ENCODE peak calls at places on chromosomes 7 and 10, in five cellular contexts. One of them, this sample, is unnamed.

GRCh38 chr10:70811881-70812280 is 3.9 kb upstream of the SGPL1 start:
- DNase-seq in AG04449: no peak
- DNase-seq in Caco-2: no peak
- DNase-seq in mucosa of descending colon: no peak
- DNase-seq in GM12865: no peak
- DNase-seq in this sample: no peak

GRCh38 chr7:30322656-30323355 is 38.4 kb downstream of the ZNRF2 start:
- DNase-seq in GM12865: peak
- DNase-seq in AG04449: no peak
- DNase-seq in mucosa of descending colon: no peak
- DNase-seq in Caco-2: no peak
- DNase-seq in this sample: no peak

GRCh38 chr7:41333506-41333905 is 369.4 kb downstream of the INHBA start:
- DNase-seq in mucosa of descending colon: no peak
- DNase-seq in GM12865: no peak
- DNase-seq in AG04449: peak
- DNase-seq in Caco-2: no peak
- DNase-seq in this sample: peak

GRCh38 chr7:101185258-101185839 is 5.3 kb upstream of the NAT16 start:
- DNase-seq in Caco-2: no peak
- DNase-seq in GM12865: no peak
- DNase-seq in mucosa of descending colon: no peak
- DNase-seq in AG04449: no peak
- DNase-seq in this sample: no peak

GRCh38 chr10:91607661-91608442 is 25.0 kb downstream of the PPP1R3C start:
- DNase-seq in GM12865: no peak
- DNase-seq in AG04449: no peak
- DNase-seq in Caco-2: no peak
- DNase-seq in mucosa of descending colon: no peak
- DNase-seq in this sample: no peak

GRCh38 chr7:36131499-36131898 is 21.6 kb upstream of the EEPD1 start:
- DNase-seq in Caco-2: no peak
- DNase-seq in GM12865: no peak
- DNase-seq in AG04449: no peak
- DNase-seq in mucosa of descending colon: no peak
- DNase-seq in this sample: no peak

GRCh38 chr10:89391882-89392756 is at the start of gene IFIT1:
- DNase-seq in AG04449: peak
- DNase-seq in GM12865: peak
- DNase-seq in Caco-2: no peak
- DNase-seq in mucosa of descending colon: peak
- DNase-seq in this sample: peak

GRCh38 chr7:96995406-96996110 is 9.8 kb upstream of the DLX6 start:
- DNase-seq in Caco-2: no peak
- DNase-seq in AG04449: no peak
- DNase-seq in mucosa of descending colon: no peak
- DNase-seq in GM12865: no peak
- DNase-seq in this sample: no peak

DNA sequence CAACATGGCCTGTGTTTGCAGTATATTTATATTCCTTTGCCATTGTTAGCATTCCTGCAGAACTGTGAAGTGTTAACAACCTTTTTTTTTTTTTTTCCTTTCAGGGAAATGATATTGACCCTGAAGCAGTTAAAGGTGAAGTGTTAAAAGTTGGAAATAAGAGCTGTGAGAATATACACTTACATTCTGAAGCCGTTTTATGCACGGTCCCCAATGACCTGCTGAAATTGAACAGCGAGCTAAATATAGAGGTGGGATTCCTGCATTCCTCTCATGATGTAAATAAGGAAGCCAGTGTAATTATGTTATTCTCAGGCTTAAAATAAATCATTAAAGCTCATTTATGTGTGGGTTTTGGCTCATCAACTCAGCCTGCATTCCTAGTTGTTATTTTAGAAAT is 92.8 kb upstream of the CAPZA2 start:
- DNase-seq in GM12865: no peak
- DNase-seq in AG04449: no peak
- DNase-seq in mucosa of descending colon: no peak
- DNase-seq in Caco-2: no peak
- DNase-seq in this sample: no peak
- H3K4me3 ChIP-seq in GM12865: no peak
- H3K4me3 ChIP-seq in AG04449: no peak
- H3K4me3 ChIP-seq in mucosa of descending colon: no peak
- H3K4me3 ChIP-seq in Caco-2: no peak
- H3K4me3 ChIP-seq in this sample: no peak

GRCh38 chr10:126468876-126469643 is 80.8 kb upstream of the ADAM12 start:
- DNase-seq in GM12865: peak
- DNase-seq in mucosa of descending colon: peak
- DNase-seq in AG04449: no peak
- DNase-seq in Caco-2: no peak
- DNase-seq in this sample: peak

GRCh38 chr10:126469692-126470091 is 81.4 kb upstream of the ADAM12 start:
- DNase-seq in mucosa of descending colon: no peak
- DNase-seq in Caco-2: no peak
- DNase-seq in AG04449: no peak
- DNase-seq in GM12865: no peak
- DNase-seq in this sample: no peak

GRCh38 chr10:126468467-126468866 is 80.2 kb upstream of the ADAM12 start:
- DNase-seq in AG04449: no peak
- DNase-seq in mucosa of descending colon: no peak
- DNase-seq in Caco-2: no peak
- DNase-seq in GM12865: no peak
- DNase-seq in this sample: no peak

GRCh38 chr10:126463306-126463705 is 75.0 kb upstream of the ADAM12 start:
- DNase-seq in AG04449: no peak
- DNase-seq in Caco-2: no peak
- DNase-seq in mucosa of descending colon: no peak
- DNase-seq in GM12865: no peak
- DNase-seq in this sample: no peak

GRCh38 chr10:126465771-126466170 is 77.5 kb upstream of the ADAM12 start:
- DNase-seq in Caco-2: no peak
- DNase-seq in GM12865: no peak
- DNase-seq in AG04449: no peak
- DNase-seq in mucosa of descending colon: no peak
- DNase-seq in this sample: no peak
- TF ChIP-seq CTCF in Caco-2: no peak
- TF ChIP-seq CTCF in GM12865: no peak
- TF ChIP-seq CTCF in AG04449: no peak
- TF ChIP-seq CTCF in mucosa of descending colon: no peak
- TF ChIP-seq CTCF in this sample: no peak

DNA sequence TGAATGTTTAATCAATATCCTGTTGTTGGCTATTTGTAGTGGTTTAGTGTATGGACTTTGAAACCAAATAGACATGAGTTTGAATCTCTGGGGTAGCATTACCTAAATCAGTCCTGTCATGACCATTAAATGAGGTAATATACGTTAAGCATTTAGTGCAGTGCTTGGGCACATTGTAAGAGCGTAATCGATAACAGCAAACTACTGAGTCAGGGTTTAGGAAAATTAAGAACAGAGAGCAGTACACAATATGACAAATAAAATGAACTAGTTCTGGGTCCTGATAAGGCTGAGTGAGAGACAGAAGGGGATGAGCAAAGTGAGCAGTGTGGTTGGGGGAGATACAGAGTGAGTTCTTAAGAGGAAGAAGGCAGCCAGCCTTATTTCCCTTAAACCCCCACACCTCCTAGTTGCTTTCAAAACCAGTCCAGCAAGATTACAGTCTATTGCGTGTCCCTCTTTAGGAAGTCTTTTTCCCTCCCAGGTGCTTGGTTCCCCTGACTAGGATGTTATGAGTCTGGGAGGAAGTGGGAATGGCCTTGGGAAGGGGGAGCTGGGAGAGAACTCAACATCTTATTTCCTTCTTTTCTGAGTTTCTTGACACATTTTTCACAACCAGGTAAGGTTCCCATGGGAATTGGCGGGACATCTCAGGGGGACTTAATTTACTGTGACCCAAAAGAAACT is 171.0 kb downstream of the SND1 start:
- DNase-seq in AG04449: no peak
- DNase-seq in Caco-2: peak
- DNase-seq in GM12865: peak
- DNase-seq in mucosa of descending colon: no peak
- DNase-seq in this sample: no peak
- H3K4me3 ChIP-seq in AG04449: no peak
- H3K4me3 ChIP-seq in Caco-2: no peak
- H3K4me3 ChIP-seq in GM12865: no peak
- H3K4me3 ChIP-seq in mucosa of descending colon: no peak
- H3K4me3 ChIP-seq in this sample: no peak

DNA sequence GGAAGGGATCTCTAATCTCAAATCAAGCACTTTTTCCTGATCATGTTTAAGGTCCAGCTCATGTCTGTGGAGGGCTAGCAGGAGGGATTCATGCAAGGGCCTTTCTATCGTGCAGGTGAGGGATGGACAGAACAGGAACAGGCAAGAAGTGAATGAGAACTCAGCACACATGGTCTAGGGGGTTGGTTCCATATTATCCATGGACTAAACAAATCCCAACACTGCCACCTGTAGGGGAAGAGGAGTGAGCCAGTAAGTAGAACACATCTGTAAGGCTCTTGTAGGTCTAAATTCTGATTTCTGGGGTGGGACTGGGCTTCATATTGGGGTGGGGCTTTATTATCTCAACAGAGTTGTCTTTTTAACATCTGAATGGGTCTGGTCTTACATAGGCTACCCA is 138.0 kb upstream of the TARP start:
- DNase-seq in Caco-2: peak
- DNase-seq in mucosa of descending colon: peak
- DNase-seq in GM12865: peak
- DNase-seq in AG04449: no peak
- DNase-seq in this sample: no peak
- TF ChIP-seq CTCF in Caco-2: peak
- TF ChIP-seq CTCF in mucosa of descending colon: no peak
- TF ChIP-seq CTCF in GM12865: peak
- TF ChIP-seq CTCF in AG04449: peak
- TF ChIP-seq CTCF in this sample: peak

GRCh38 chr7:157347217-157347904 is 10.6 kb downstream of the DNAJB6 start:
- DNase-seq in AG04449: no peak
- DNase-seq in Caco-2: no peak
- DNase-seq in mucosa of descending colon: no peak
- DNase-seq in GM12865: no peak
- DNase-seq in this sample: no peak
- H3K4me3 ChIP-seq in AG04449: no peak
- H3K4me3 ChIP-seq in Caco-2: no peak
- H3K4me3 ChIP-seq in mucosa of descending colon: no peak
- H3K4me3 ChIP-seq in GM12865: no peak
- H3K4me3 ChIP-seq in this sample: no peak

GRCh38 chr7:1403844-1404404 is 55.3 kb downstream of the MICALL2 start:
- DNase-seq in GM12865: no peak
- DNase-seq in mucosa of descending colon: no peak
- DNase-seq in Caco-2: no peak
- DNase-seq in AG04449: no peak
- DNase-seq in this sample: no peak
- TF ChIP-seq CTCF in GM12865: no peak
- TF ChIP-seq CTCF in mucosa of descending colon: no peak
- TF ChIP-seq CTCF in Caco-2: no peak
- TF ChIP-seq CTCF in AG04449: peak
- TF ChIP-seq CTCF in this sample: no peak

DNA sequence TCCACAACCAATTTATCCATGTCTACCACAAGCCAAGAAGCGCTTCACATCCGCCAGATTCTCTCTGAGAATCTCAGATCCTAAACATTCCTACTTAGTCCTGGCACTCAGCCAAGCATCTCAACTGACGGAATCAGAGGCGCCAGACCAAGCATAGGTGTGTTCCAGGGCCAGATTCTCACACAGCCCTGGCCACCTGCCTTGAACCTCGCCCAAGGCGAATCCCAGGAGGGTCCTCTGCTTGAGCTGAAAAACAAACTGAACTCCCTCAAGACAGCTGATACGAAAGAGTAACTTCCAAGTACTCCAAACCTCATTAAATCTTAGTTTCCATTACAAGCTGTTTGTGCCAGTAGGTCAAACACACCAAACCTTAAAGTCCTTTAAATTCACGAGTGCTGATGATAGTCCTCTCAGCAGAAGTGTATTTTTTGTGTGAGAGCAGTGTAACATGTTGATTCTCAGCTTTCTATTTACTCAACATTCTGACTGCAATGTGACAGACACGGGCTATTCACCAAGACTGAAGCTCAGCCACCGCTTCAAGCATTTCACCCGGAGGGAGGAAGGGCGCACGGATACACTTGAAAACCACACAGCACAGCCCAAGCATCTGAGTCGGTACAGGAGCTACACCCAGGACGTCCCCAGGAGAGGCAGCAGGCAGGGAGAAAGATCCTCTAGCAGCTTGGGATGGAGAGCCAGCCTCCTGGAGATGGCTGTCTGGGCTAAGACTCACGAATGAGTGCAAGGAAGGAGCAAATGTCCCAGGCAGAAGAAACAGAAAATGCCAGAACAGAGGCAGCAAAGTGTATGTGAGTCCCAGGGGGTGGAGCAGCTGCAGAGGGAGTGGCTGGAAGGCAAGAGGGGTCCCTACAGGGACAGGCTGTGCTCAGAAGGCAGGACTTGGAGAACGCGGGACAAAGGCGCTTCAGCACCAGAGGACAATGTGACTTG is 6.0 kb downstream of the PARD3 start:
- DNase-seq in GM12865: no peak
- DNase-seq in mucosa of descending colon: peak
- DNase-seq in AG04449: no peak
- DNase-seq in Caco-2: no peak
- DNase-seq in this sample: no peak
- H3K4me3 ChIP-seq in GM12865: no peak
- H3K4me3 ChIP-seq in mucosa of descending colon: no peak
- H3K4me3 ChIP-seq in AG04449: peak
- H3K4me3 ChIP-seq in Caco-2: no peak
- H3K4me3 ChIP-seq in this sample: peak

GRCh38 chr7:149310113-149310836 is 48.3 kb downstream of the ZNF783 start:
- DNase-seq in mucosa of descending colon: peak
- DNase-seq in GM12865: peak
- DNase-seq in Caco-2: peak
- DNase-seq in AG04449: peak
- DNase-seq in this sample: peak
- TF ChIP-seq CTCF in mucosa of descending colon: no peak
- TF ChIP-seq CTCF in GM12865: peak
- TF ChIP-seq CTCF in Caco-2: peak
- TF ChIP-seq CTCF in AG04449: peak
- TF ChIP-seq CTCF in this sample: peak

This sample was measured in HFF-Myc.